ENCODE peak calls at places on chromosome 10, in seven cellular contexts. N is right atrium auricular region, I is esophagus squamous epithelium, R is Peyer's patch, V is endodermal cell, A is hepatocyte, X is psoas muscle. S is an unnamed sample. For H3K27me3, the result is how much of the 10 kb centered on the place peaks cover.

GRCh38 chr10:43045246-43045621 is 31.6 kb upstream of the RET start:
- DNase-seq in N (no peak), I (no peak), R (no peak), V (no peak), A (no peak), X (no peak), S (no peak)

GRCh38 chr10:71708301-71708703 is 11.3 kb downstream of the C10orf105 start:
- DNase-seq in N (no peak), I (no peak), R (peak), V (peak), A (peak), X (peak), S (peak)

GRCh38 chr10:103776878-103777591 is 78.3 kb downstream of the SH3PXD2A start:
- DNase-seq in N (no peak), I (no peak), R (no peak), V (no peak), A (no peak), X (peak), S (no peak)

GRCh38 chr10:110698782-110699201 is 54.7 kb downstream of the RBM20 start:
- DNase-seq in N (no peak), I (no peak), R (no peak), V (no peak), A (peak), X (peak), S (no peak)

GRCh38 chr10:86390337-86391120 is 23.9 kb upstream of the GRID1 start:
- DNase-seq in N (peak), I (no peak), R (no peak), V (no peak), A (no peak), X (no peak), S (no peak)

GRCh38 chr10:102410427-102411073 is 8.0 kb downstream of the PSD start:
- DNase-seq in N (no peak), I (no peak), R (no peak), V (peak), A (peak), X (no peak), S (no peak)

GRCh38 chr10:83078160-83078559 is 1061.1 kb upstream of the GHITM start:
- DNase-seq in N (no peak), I (no peak), R (no peak), V (no peak), A (no peak), X (no peak), S (no peak)

GRCh38 chr10:15541376-15541775 is 170.3 kb upstream of the FAM171A1 start:
- DNase-seq in N (no peak), I (no peak), R (no peak), V (no peak), A (no peak), X (no peak), S (no peak)

GRCh38 chr10:511101-511848 is 178.2 kb downstream of the DIP2C start:
- DNase-seq in N (peak), I (peak), R (peak), V (peak), A (peak), X (peak), S (peak)

GRCh38 chr10:89307213-89307612 is 5.4 kb downstream of the IFIT2 start:
- DNase-seq in N (no peak), I (no peak), R (no peak), V (no peak), A (no peak), X (no peak), S (no peak)

GRCh38 chr10:102133373-102134195 is 744 bp downstream of the PPRC1 start:
- DNase-seq in N (no peak), I (no peak), R (peak), V (peak), A (peak), X (peak), S (peak)

GRCh38 chr10:103845983-103846382 is 9.4 kb downstream of the SH3PXD2A start:
- DNase-seq in N (no peak), I (no peak), R (peak), V (no peak), A (no peak), X (peak), S (no peak)

GRCh38 chr10:89115876-89116627 is 91.1 kb downstream of the CH25H start:
- DNase-seq in N (no peak), I (no peak), R (no peak), V (no peak), A (no peak), X (no peak), S (no peak)

GRCh38 chr10:101066890-101067355 is 5.1 kb downstream of the KAZALD1 start:
- DNase-seq in N (no peak), I (no peak), R (peak), V (no peak), A (peak), X (no peak), S (no peak)

GRCh38 chr10:58107506-58107905 is 160.2 kb downstream of the IPMK start:
- DNase-seq in N (no peak), I (no peak), R (no peak), V (no peak), A (no peak), X (no peak), S (no peak)

GRCh38 chr10:123249894-123250293 is 95.7 kb downstream of the BUB3 start:
- DNase-seq in N (no peak), I (no peak), R (no peak), V (no peak), A (no peak), X (no peak), S (no peak)

GRCh38 chr10:66307826-66308225 is 618.0 kb upstream of the LRRTM3 start:
- DNase-seq in N (no peak), I (no peak), R (no peak), V (no peak), A (no peak), X (no peak), S (no peak)

GRCh38 chr10:30583778-30584415 is 45.7 kb downstream of the LYZL2 start:
- DNase-seq in N (peak), I (no peak), R (peak), V (no peak), A (peak), X (peak), S (peak)

GRCh38 chr10:92413519-92413918 is 122.6 kb downstream of the MARCHF5 start:
- DNase-seq in N (no peak), I (no peak), R (no peak), V (no peak), A (no peak), X (no peak), S (no peak)

GRCh38 chr10:97185326-97186058 is at the start of gene SLIT1:
- DNase-seq in N (no peak), I (no peak), R (no peak), V (peak), A (peak), X (no peak), S (peak)

GRCh38 chr10:125762692-125763648 is 12.7 kb downstream of the MMP21 start:
- DNase-seq in N (no peak), I (no peak), R (no peak), V (no peak), A (no peak), X (no peak), S (no peak)

GRCh38 chr10:14837003-14837755 is 658 bp downstream of the CDNF start:
- DNase-seq in N (no peak), I (no peak), R (no peak), V (no peak), A (no peak), X (no peak), S (no peak)

GRCh38 chr10:93991596-93992284 is 2.0 kb upstream of the PLCE1 start:
- DNase-seq in N (peak), I (no peak), R (no peak), V (peak), A (peak), X (peak), S (no peak)

GRCh38 chr10:26741368-26741767 is 43.9 kb downstream of the PDSS1 start:
- DNase-seq in N (no peak), I (no peak), R (no peak), V (no peak), A (no peak), X (no peak), S (peak)

GRCh38 chr10:125868372-125868975 is 12.6 kb downstream of the DHX32 start:
- DNase-seq in N (no peak), I (no peak), R (no peak), V (peak), A (peak), X (no peak), S (no peak)

GRCh38 chr10:75235375-75236177 is at the start of gene COMTD1:
- DNase-seq in N (peak), I (peak), R (peak), V (peak), A (peak), X (peak), S (peak)
- TF ChIP-seq CTCF in N (peak), I (peak), R (peak), V (peak), A (peak), X (peak), S (peak)

DNA sequence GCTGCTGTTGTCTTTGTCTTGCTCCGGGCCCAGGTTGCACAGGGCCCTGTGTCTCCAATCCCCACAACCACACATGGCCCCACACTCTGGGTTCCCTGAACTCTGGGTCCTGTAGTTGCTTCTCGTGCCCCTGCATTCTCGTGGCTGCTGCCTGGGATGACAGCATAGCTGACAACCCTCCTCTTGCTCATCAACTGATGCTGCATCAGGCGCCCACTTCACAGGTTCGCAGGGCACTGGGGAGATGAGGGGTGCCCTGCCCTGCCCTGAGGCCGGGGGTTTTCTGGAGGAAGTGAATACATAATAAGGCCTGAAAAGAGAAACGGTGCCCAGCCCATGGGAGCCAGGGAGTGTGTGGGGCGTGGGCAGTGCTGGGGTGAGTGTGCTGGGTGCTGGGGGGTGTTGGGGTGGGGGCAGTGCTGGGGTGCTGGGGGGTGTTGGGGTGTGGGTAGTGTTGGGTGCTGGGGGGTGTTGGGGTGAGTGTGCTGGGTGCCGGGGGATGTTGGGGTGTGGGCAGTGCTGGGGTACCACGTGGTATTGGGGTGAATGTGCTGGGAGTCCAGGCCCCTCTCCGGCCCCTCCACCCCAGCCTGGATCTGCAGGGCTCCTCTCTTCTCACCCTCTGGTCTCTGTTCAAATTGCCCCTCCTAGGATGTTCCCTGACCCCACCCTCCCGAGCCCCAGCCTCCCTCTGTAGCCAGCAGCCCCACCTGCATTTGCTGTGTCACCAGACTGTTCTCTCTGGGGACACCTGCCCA is 2.0 kb upstream of the MTG1 start:
- DNase-seq in N (no peak), I (no peak), R (no peak), V (no peak), A (no peak), X (no peak), S (peak)
- H3K4me3 ChIP-seq in N (no peak), I (no peak), R (no peak), V (no peak), A (no peak), X (no peak), S (no peak)

GRCh38 chr10:11435621-11436020 is 175.8 kb downstream of the USP6NL start:
- DNase-seq in N (no peak), I (no peak), R (no peak), V (peak), A (no peak), X (no peak), S (no peak)
- H3K27me3 ChIP-seq in N (under half), I (under half), R (under half), V (under half), A (under half), X (under half), S (under half)

GRCh38 chr10:91043173-91043910 is 122.5 kb upstream of the ANKRD1 start:
- DNase-seq in N (no peak), I (no peak), R (no peak), V (no peak), A (peak), X (no peak), S (no peak)
- TF ChIP-seq CTCF in N (peak), I (peak), R (no peak), V (peak), A (peak), X (peak), S (peak)

S was measured in GM06990.